ENCODE peak calls at places on chromosomes 1 and 21, in ten cellular contexts. G is AG20443; P is activated CD4-positive, alpha-beta T cell treated with anti-CD3 and anti-CD28 coated beads, Interleukin-2, amount 50 U/mL, for 24 hours; A is ELR; C is ELF-1; R is HEK293T; V is T-helper 17 cell; J is endothelial cell; M is AG04450; W is suprapubic skin. X is an unnamed sample.

GRCh38 chr1:217713223-217713622 is 82.1 kb downstream of the SPATA17 start:
- DNase-seq in G (no peak), P (no peak), A (peak), C (no peak), R (no peak), V (no peak), J (no peak), M (no peak), W (no peak), X (no peak)

GRCh38 chr1:55472784-55473183 is 257.6 kb upstream of the USP24 start:
- DNase-seq in G (peak), P (no peak), A (peak), C (no peak), R (no peak), V (no peak), J (no peak), M (no peak), W (no peak), X (no peak)

GRCh38 chr1:9041116-9041779 is 15.0 kb upstream of the SLC2A7 start:
- DNase-seq in G (no peak), P (no peak), A (no peak), C (no peak), R (no peak), V (no peak), J (no peak), M (no peak), W (no peak), X (no peak)

GRCh38 chr1:31227891-31228290 is 11.8 kb downstream of the NKAIN1 start:
- DNase-seq in G (no peak), P (no peak), A (no peak), C (peak), R (no peak), V (no peak), J (no peak), M (no peak), W (no peak), X (no peak)

GRCh38 chr1:205950826-205951549 is 7.7 kb upstream of the SLC26A9 start:
- DNase-seq in G (peak), P (no peak), A (peak), C (no peak), R (no peak), V (no peak), J (no peak), M (no peak), W (no peak), X (no peak)

GRCh38 chr1:16905856-16906702 is 10.3 kb downstream of the RNU1-2 start:
- DNase-seq in G (no peak), P (no peak), A (peak), C (no peak), R (no peak), V (no peak), J (no peak), M (no peak), W (peak), X (no peak)

GRCh38 chr1:184419734-184420161 is 32.9 kb downstream of the C1orf21 start:
- DNase-seq in G (no peak), P (no peak), A (peak), C (no peak), R (no peak), V (no peak), J (no peak), M (no peak), W (no peak), X (no peak)

GRCh38 chr1:209552406-209553264 is 30.9 kb upstream of the CAMK1G start:
- DNase-seq in G (no peak), P (no peak), A (no peak), C (no peak), R (no peak), V (no peak), J (no peak), M (no peak), W (no peak), X (no peak)

GRCh38 chr1:10904396-10905358 is 107.8 kb upstream of the TARDBP start:
- DNase-seq in G (no peak), P (no peak), A (no peak), C (no peak), R (no peak), V (no peak), J (no peak), M (no peak), W (no peak), X (no peak)

GRCh38 chr1:44723496-44724407 is 7.2 kb downstream of the RNU5D-1 start:
- DNase-seq in G (no peak), P (no peak), A (no peak), C (no peak), R (no peak), V (no peak), J (no peak), M (no peak), W (no peak), X (no peak)

GRCh38 chr1:995665-996633 is 3.9 kb downstream of the HES4 start:
- DNase-seq in G (no peak), P (no peak), A (no peak), C (no peak), R (no peak), V (no peak), J (no peak), M (no peak), W (peak), X (no peak)

GRCh38 chr21:44510508-44511218 is 29.3 kb downstream of the KRTAP10-1 start:
- DNase-seq in G (peak), P (peak), A (peak), C (peak), R (peak), V (peak), J (peak), M (no peak), W (no peak), X (peak)

GRCh38 chr1:10665930-10666850 is 130.3 kb downstream of the CASZ1 start:
- DNase-seq in G (no peak), P (no peak), A (no peak), C (no peak), R (no peak), V (no peak), J (no peak), M (no peak), W (no peak), X (no peak)

GRCh38 chr21:38773108-38774061 is 32.3 kb upstream of the ETS2 start:
- DNase-seq in G (peak), P (no peak), A (peak), C (no peak), R (no peak), V (no peak), J (no peak), M (peak), W (no peak), X (no peak)

GRCh38 chr1:27525296-27526271 is 35.6 kb upstream of the WASF2 start:
- DNase-seq in G (no peak), P (no peak), A (peak), C (peak), R (peak), V (peak), J (no peak), M (no peak), W (no peak), X (no peak)

GRCh38 chr1:201759194-201759814 is 69.7 kb upstream of the IPO9 start:
- DNase-seq in G (no peak), P (no peak), A (peak), C (no peak), R (no peak), V (no peak), J (no peak), M (no peak), W (no peak), X (no peak)

GRCh38 chr1:107479865-107480264 is 339.0 kb downstream of the NTNG1 start:
- DNase-seq in G (no peak), P (no peak), A (no peak), C (no peak), R (no peak), V (no peak), J (no peak), M (no peak), W (no peak), X (no peak)

GRCh38 chr1:232108598-232108997 is 482.0 kb downstream of the DISC1 start:
- DNase-seq in G (no peak), P (no peak), A (peak), C (no peak), R (no peak), V (no peak), J (no peak), M (no peak), W (no peak), X (no peak)

GRCh38 chr1:91135799-91136198 is 114.0 kb upstream of the ZNF644 start:
- DNase-seq in G (no peak), P (no peak), A (no peak), C (no peak), R (no peak), V (no peak), J (no peak), M (no peak), W (no peak), X (no peak)

X was measured in D721Med.